ENCODE peak calls at places on chromosome 16, in five cellular contexts. M is HFF-Myc, S is OCI-LY7, V is progenitor cell of endocrine pancreas, Y is GM20000. Q is an unnamed sample.

GRCh38 chr16:22425847-22426246 is 51.4 kb upstream of the CDR2 start:
- DNase-seq in M (no peak), S (no peak), V (no peak), Y (no peak), Q (no peak)

GRCh38 chr16:21656795-21657768 is 4.7 kb upstream of the IGSF6 start:
- DNase-seq in M (peak), S (peak), V (no peak), Y (peak), Q (no peak)

GRCh38 chr16:89581045-89581695 is 5.6 kb downstream of the CPNE7 start:
- DNase-seq in M (peak), S (no peak), V (no peak), Y (no peak), Q (no peak)

GRCh38 chr16:88084881-88085280 is 133.6 kb downstream of the BANP start:
- DNase-seq in M (no peak), S (no peak), V (no peak), Y (peak), Q (no peak)

GRCh38 chr16:31458073-31458834 is 1.0 kb upstream of the ARMC5 start:
- DNase-seq in M (peak), S (peak), V (no peak), Y (peak), Q (peak)

GRCh38 chr16:29232811-29233704 is 173.5 kb downstream of the NPIPB11 start:
- DNase-seq in M (no peak), S (no peak), V (no peak), Y (no peak), Q (no peak)

GRCh38 chr16:10368984-10369551 is 16.8 kb upstream of the ATF7IP2 start:
- DNase-seq in M (no peak), S (peak), V (no peak), Y (no peak), Q (no peak)

GRCh38 chr16:48353565-48354163 is 31.5 kb downstream of the SIAH1 start:
- DNase-seq in M (peak), S (peak), V (peak), Y (peak), Q (peak)

GRCh38 chr16:89172171-89172900 is 788 bp downstream of the CDH15 start:
- DNase-seq in M (no peak), S (no peak), V (no peak), Y (no peak), Q (no peak)

GRCh38 chr16:75206749-75207451 is at the start of gene CTRB2:
- DNase-seq in M (no peak), S (no peak), V (no peak), Y (peak), Q (no peak)

GRCh38 chr16:89815639-89816348 is 653 bp downstream of the FANCA start:
- DNase-seq in M (no peak), S (peak), V (no peak), Y (peak), Q (peak)

GRCh38 chr16:28090646-28091377 is 27.3 kb upstream of the GSG1L start:
- DNase-seq in M (no peak), S (no peak), V (no peak), Y (no peak), Q (peak)

GRCh38 chr16:10003486-10003885 is 178.7 kb downstream of the GRIN2A start:
- DNase-seq in M (no peak), S (no peak), V (no peak), Y (no peak), Q (no peak)

GRCh38 chr16:17419266-17419665 is 51.5 kb downstream of the XYLT1 start:
- DNase-seq in M (no peak), S (no peak), V (no peak), Y (no peak), Q (no peak)

GRCh38 chr16:23843143-23843542 is 7.4 kb downstream of the PRKCB start:
- DNase-seq in M (no peak), S (peak), V (no peak), Y (peak), Q (no peak)

GRCh38 chr16:19879241-19879792 is 5.3 kb downstream of the GPRC5B start:
- DNase-seq in M (no peak), S (no peak), V (no peak), Y (no peak), Q (peak)

GRCh38 chr16:83682126-83682857 is 125.5 kb upstream of the HSBP1 start:
- DNase-seq in M (no peak), S (no peak), V (no peak), Y (no peak), Q (no peak)

GRCh38 chr16:24568392-24568791 is 29.0 kb downstream of the RBBP6 start:
- DNase-seq in M (no peak), S (no peak), V (no peak), Y (no peak), Q (no peak)

GRCh38 chr16:75550211-75550662 is 5.8 kb downstream of the TMEM231 start:
- DNase-seq in M (no peak), S (peak), V (no peak), Y (peak), Q (no peak)

GRCh38 chr16:747978-748746 is 7.4 kb upstream of the CIAO3 start:
- DNase-seq in M (no peak), S (no peak), V (no peak), Y (no peak), Q (no peak)

GRCh38 chr16:749010-749409 is 8.2 kb upstream of the CIAO3 start:
- DNase-seq in M (no peak), S (no peak), V (no peak), Y (no peak), Q (no peak)

GRCh38 chr16:743794-744500 is 3.1 kb upstream of the CIAO3 start:
- DNase-seq in M (no peak), S (no peak), V (no peak), Y (no peak), Q (no peak)

GRCh38 chr16:746637-747036 is 5.8 kb upstream of the CIAO3 start:
- DNase-seq in M (no peak), S (no peak), V (no peak), Y (no peak), Q (no peak)

DNA sequence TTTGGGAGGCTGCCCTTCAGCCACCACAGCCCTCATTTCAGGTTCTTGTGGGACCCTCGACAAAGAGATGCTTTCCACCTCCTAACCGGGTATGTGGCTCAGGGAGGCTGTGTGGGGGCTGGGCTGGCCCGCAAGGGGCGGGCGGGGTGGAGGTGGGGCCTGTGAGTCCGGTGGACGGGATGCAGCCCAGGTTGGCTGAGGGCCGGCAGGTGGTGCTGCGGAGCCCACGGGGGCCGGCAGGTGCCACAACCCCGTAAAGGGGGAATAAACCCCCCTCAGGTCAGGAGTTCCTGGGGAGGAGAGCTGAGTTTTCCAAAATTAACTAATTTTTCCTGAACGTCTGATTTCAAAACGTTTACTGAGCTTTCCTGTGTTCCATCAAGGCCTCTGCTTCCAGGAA is 4.9 kb upstream of the CIAO3 start:
- DNase-seq in M (no peak), S (peak), V (peak), Y (peak), Q (no peak)
- TF ChIP-seq CTCF in M (peak), S (peak), V (peak), Y (peak), Q (peak)

DNA sequence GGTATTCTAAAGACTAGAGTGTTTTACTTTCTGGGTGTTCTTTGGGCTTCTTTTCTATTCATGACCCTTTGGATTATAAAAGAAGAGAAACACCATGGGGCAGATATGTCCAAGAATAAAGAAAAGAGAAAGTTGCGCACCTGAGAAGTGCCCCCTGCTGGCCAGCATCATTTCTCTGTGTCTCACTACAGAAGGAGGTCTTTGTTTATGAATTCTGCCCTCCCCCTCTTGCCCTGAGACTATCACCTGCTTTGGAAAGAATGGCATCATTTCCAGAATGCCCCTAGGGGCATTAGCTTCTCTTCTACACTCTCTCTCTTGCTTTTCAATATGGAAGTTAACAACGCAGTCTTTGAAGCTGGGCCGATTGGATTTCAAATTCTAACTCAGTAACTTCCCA is 45.0 kb downstream of the CDH13 start:
- DNase-seq in M (no peak), S (no peak), V (no peak), Y (no peak), Q (no peak)
- TF ChIP-seq CTCF in M (peak), S (peak), V (peak), Y (peak), Q (peak)

GRCh38 chr16:12463961-12464360 is 339.7 kb downstream of the CPPED1 start:
- DNase-seq in M (no peak), S (no peak), V (no peak), Y (no peak), Q (no peak)

GRCh38 chr16:12471383-12471782 is 332.3 kb downstream of the CPPED1 start:
- DNase-seq in M (no peak), S (no peak), V (no peak), Y (no peak), Q (no peak)

GRCh38 chr16:12467418-12468210 is 336.1 kb downstream of the CPPED1 start:
- DNase-seq in M (no peak), S (no peak), V (no peak), Y (no peak), Q (no peak)

GRCh38 chr16:12470311-12471229 is 333.1 kb downstream of the CPPED1 start:
- DNase-seq in M (no peak), S (no peak), V (no peak), Y (no peak), Q (no peak)

DNA sequence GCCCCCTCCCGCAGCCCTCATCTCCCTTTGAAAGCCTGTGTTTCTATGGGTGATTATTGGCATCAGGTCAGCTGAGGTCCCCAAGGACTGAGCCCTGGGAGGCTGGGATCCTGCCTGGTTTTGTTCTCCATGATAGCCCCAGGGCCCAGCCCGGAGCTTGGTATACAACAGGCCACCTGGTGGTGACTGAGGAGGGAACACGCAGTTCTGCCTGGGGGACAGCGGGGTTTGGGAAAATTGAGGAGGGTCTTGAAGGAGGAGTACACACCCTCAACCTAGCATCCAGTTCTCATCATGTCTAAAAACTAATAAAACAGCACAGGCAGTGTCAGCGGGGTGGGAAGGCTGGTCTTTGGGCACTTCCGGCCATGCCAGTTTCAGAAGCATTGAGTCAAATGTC is 335.1 kb downstream of the CPPED1 start:
- DNase-seq in M (no peak), S (peak), V (no peak), Y (no peak), Q (peak)
- TF ChIP-seq CTCF in M (no peak), S (peak), V (peak), Y (no peak), Q (peak)

DNA sequence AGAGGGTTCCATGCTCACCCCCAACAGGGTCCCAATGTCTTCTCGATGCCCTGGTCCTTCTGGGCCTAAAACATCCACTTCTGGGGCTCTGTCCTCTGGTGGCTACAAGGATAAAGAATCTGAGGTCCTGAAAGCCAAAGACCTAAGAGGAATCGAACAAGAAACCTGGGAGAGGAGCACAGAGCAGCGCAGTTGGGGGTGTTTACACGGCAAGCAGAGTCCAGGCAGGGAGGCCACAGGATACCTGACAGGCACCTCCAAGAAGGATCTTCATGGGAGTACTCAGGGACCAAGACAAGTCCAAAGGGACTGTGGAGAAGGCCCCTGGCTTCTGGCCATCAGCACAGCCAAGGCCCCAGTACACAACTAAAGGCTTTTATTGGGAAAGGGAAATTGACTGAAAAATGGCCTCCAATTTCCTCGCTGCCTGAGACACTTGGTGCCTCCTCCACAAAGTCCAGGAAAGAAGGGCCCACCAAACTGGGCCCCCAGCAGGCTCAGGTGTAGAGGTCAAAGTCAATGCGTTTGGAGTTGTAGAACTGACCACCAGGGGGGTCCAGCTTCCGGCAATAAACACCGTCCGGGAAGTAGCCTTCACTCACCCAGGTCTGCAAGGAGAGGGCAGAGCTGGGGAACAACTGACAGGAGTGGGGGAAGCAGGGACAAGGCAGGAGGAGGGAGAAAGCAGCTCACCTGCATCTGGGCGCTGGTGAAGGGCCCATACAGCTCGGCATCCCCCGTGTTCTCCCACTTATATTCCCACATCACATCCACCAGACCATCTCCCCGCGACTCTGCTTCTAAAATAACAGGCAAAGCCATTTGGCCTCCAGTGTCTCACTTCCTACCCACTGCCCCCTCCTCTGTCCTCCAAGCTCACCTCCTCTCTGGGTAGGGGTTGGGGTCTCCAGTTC is 2.4 kb downstream of the CD2BP2 start:
- DNase-seq in M (no peak), S (peak), V (no peak), Y (no peak), Q (no peak)
- TF ChIP-seq CTCF in M (no peak), S (peak), V (peak), Y (no peak), Q (peak)